ENCODE peak calls at places on chromosomes 3 and 15, in seven cellular contexts. One of them, this sample, is unnamed.

GRCh38 chr15:42066764-42067415 is 27.5 kb downstream of the PLA2G4D start:
- DNase-seq in psoas muscle: no peak
- DNase-seq in lower lobe of right lung: no peak
- DNase-seq in GM13977: no peak
- DNase-seq in ovary: no peak
- DNase-seq in foreskin fibroblast: no peak
- DNase-seq in prostate gland: no peak
- DNase-seq in this sample: no peak

GRCh38 chr3:59549972-59550371 is 500.1 kb upstream of the CFAP20DC start:
- DNase-seq in psoas muscle: no peak
- DNase-seq in foreskin fibroblast: no peak
- DNase-seq in ovary: no peak
- DNase-seq in GM13977: no peak
- DNase-seq in lower lobe of right lung: no peak
- DNase-seq in prostate gland: no peak
- DNase-seq in this sample: no peak

GRCh38 chr3:58952128-58952917 is 97.5 kb downstream of the CFAP20DC start:
- DNase-seq in GM13977: peak
- DNase-seq in foreskin fibroblast: peak
- DNase-seq in lower lobe of right lung: no peak
- DNase-seq in ovary: no peak
- DNase-seq in psoas muscle: no peak
- DNase-seq in prostate gland: no peak
- DNase-seq in this sample: no peak

GRCh38 chr3:53519047-53519717 is 24.8 kb downstream of the CACNA1D start:
- DNase-seq in ovary: no peak
- DNase-seq in GM13977: no peak
- DNase-seq in psoas muscle: no peak
- DNase-seq in foreskin fibroblast: no peak
- DNase-seq in lower lobe of right lung: no peak
- DNase-seq in prostate gland: no peak
- DNase-seq in this sample: no peak

GRCh38 chr15:41490355-41490754 is 3.3 kb upstream of the ITPKA start:
- DNase-seq in lower lobe of right lung: no peak
- DNase-seq in prostate gland: no peak
- DNase-seq in GM13977: peak
- DNase-seq in psoas muscle: no peak
- DNase-seq in ovary: no peak
- DNase-seq in foreskin fibroblast: peak
- DNase-seq in this sample: peak

GRCh38 chr3:5505163-5505562 is 317.7 kb downstream of the EDEM1 start:
- DNase-seq in prostate gland: no peak
- DNase-seq in psoas muscle: no peak
- DNase-seq in ovary: no peak
- DNase-seq in lower lobe of right lung: no peak
- DNase-seq in GM13977: no peak
- DNase-seq in foreskin fibroblast: no peak
- DNase-seq in this sample: no peak

GRCh38 chr3:65497846-65498245 is 540.9 kb downstream of the MAGI1 start:
- DNase-seq in lower lobe of right lung: no peak
- DNase-seq in prostate gland: no peak
- DNase-seq in psoas muscle: no peak
- DNase-seq in foreskin fibroblast: peak
- DNase-seq in GM13977: no peak
- DNase-seq in ovary: no peak
- DNase-seq in this sample: no peak

GRCh38 chr3:43132883-43133743 is 27.2 kb upstream of the POMGNT2 start:
- DNase-seq in prostate gland: no peak
- DNase-seq in ovary: peak
- DNase-seq in psoas muscle: no peak
- DNase-seq in foreskin fibroblast: no peak
- DNase-seq in lower lobe of right lung: no peak
- DNase-seq in GM13977: no peak
- DNase-seq in this sample: no peak

GRCh38 chr3:45226206-45226915 is at the start of gene TMEM158:
- DNase-seq in GM13977: peak
- DNase-seq in ovary: peak
- DNase-seq in foreskin fibroblast: peak
- DNase-seq in prostate gland: peak
- DNase-seq in lower lobe of right lung: peak
- DNase-seq in psoas muscle: peak
- DNase-seq in this sample: peak

GRCh38 chr15:82919231-82919886 is 33.2 kb downstream of the HOMER2 start:
- DNase-seq in psoas muscle: peak
- DNase-seq in ovary: peak
- DNase-seq in prostate gland: peak
- DNase-seq in GM13977: no peak
- DNase-seq in foreskin fibroblast: no peak
- DNase-seq in lower lobe of right lung: peak
- DNase-seq in this sample: no peak

GRCh38 chr3:107752202-107752990 is 229.6 kb downstream of the BBX start:
- DNase-seq in foreskin fibroblast: peak
- DNase-seq in ovary: no peak
- DNase-seq in GM13977: no peak
- DNase-seq in prostate gland: no peak
- DNase-seq in psoas muscle: no peak
- DNase-seq in lower lobe of right lung: no peak
- DNase-seq in this sample: no peak

GRCh38 chr3:5160926-5161858 is 26.3 kb upstream of the EDEM1 start:
- DNase-seq in prostate gland: no peak
- DNase-seq in psoas muscle: no peak
- DNase-seq in ovary: no peak
- DNase-seq in GM13977: no peak
- DNase-seq in lower lobe of right lung: no peak
- DNase-seq in foreskin fibroblast: peak
- DNase-seq in this sample: no peak

GRCh38 chr15:76974456-76975083 is 20.4 kb upstream of the PSTPIP1 start:
- DNase-seq in lower lobe of right lung: no peak
- DNase-seq in psoas muscle: no peak
- DNase-seq in foreskin fibroblast: no peak
- DNase-seq in GM13977: no peak
- DNase-seq in ovary: no peak
- DNase-seq in prostate gland: no peak
- DNase-seq in this sample: no peak

GRCh38 chr3:25293736-25294135 is 134.3 kb upstream of the RARB start:
- DNase-seq in psoas muscle: no peak
- DNase-seq in GM13977: no peak
- DNase-seq in ovary: no peak
- DNase-seq in lower lobe of right lung: no peak
- DNase-seq in foreskin fibroblast: peak
- DNase-seq in prostate gland: no peak
- DNase-seq in this sample: no peak

GRCh38 chr15:47862402-47862801 is 145.1 kb downstream of the SEMA6D start:
- DNase-seq in GM13977: peak
- DNase-seq in ovary: no peak
- DNase-seq in lower lobe of right lung: no peak
- DNase-seq in prostate gland: no peak
- DNase-seq in foreskin fibroblast: no peak
- DNase-seq in psoas muscle: no peak
- DNase-seq in this sample: peak

GRCh38 chr3:71724584-71725278 is 471 bp downstream of the EIF4E3 start:
- DNase-seq in foreskin fibroblast: peak
- DNase-seq in psoas muscle: peak
- DNase-seq in lower lobe of right lung: peak
- DNase-seq in GM13977: peak
- DNase-seq in ovary: peak
- DNase-seq in prostate gland: peak
- DNase-seq in this sample: peak

GRCh38 chr15:39881790-39882189 is 38.3 kb downstream of the GPR176 start:
- DNase-seq in GM13977: no peak
- DNase-seq in foreskin fibroblast: no peak
- DNase-seq in ovary: no peak
- DNase-seq in psoas muscle: no peak
- DNase-seq in prostate gland: no peak
- DNase-seq in lower lobe of right lung: no peak
- DNase-seq in this sample: no peak

GRCh38 chr3:54986294-54986693 is 58.4 kb upstream of the LRTM1 start:
- DNase-seq in psoas muscle: no peak
- DNase-seq in lower lobe of right lung: no peak
- DNase-seq in foreskin fibroblast: no peak
- DNase-seq in prostate gland: no peak
- DNase-seq in ovary: no peak
- DNase-seq in GM13977: no peak
- DNase-seq in this sample: no peak

GRCh38 chr3:40985195-40985594 is 214.1 kb upstream of the CTNNB1 start:
- DNase-seq in prostate gland: no peak
- DNase-seq in lower lobe of right lung: no peak
- DNase-seq in GM13977: no peak
- DNase-seq in ovary: no peak
- DNase-seq in psoas muscle: no peak
- DNase-seq in foreskin fibroblast: no peak
- DNase-seq in this sample: no peak

GRCh38 chr3:119627461-119627860 is 29.8 kb downstream of the PLA1A start:
- DNase-seq in foreskin fibroblast: no peak
- DNase-seq in ovary: peak
- DNase-seq in psoas muscle: no peak
- DNase-seq in GM13977: no peak
- DNase-seq in prostate gland: no peak
- DNase-seq in lower lobe of right lung: peak
- DNase-seq in this sample: peak
- TF ChIP-seq CTCF in foreskin fibroblast: no peak
- TF ChIP-seq CTCF in ovary: no peak
- TF ChIP-seq CTCF in psoas muscle: no peak
- TF ChIP-seq CTCF in GM13977: no peak
- TF ChIP-seq CTCF in prostate gland: no peak
- TF ChIP-seq CTCF in lower lobe of right lung: no peak
- TF ChIP-seq CTCF in this sample: no peak

DNA sequence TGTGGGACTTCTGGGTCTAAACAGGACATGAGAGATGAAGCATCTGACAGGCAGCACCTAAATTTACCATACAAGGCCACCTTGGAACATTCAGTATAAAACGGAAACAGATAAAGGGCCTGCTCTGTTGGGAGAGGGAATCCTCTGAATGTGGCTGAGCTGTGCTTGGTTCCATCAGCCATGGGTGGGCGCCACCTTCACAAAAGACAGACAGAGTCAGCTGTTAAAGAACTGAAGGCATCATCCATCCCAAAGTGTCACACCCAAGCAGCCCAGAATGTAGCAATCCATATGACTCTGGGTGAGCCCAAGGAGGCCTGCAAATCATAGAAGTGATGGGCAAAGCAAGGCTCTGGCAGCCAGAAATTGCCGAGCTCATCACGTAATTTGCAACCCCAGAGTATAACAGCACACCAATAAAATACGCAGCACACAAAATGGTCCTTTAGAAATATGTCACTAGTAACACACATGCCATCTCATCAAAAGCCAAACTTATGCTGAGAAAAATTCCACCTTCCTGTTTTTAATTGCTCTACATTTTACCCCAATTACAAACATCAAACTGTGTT is 24.8 kb upstream of the RBP1 start:
- DNase-seq in ovary: no peak
- DNase-seq in psoas muscle: no peak
- DNase-seq in prostate gland: no peak
- DNase-seq in GM13977: no peak
- DNase-seq in lower lobe of right lung: no peak
- DNase-seq in foreskin fibroblast: no peak
- DNase-seq in this sample: no peak
- TF ChIP-seq CTCF in ovary: peak
- TF ChIP-seq CTCF in psoas muscle: no peak
- TF ChIP-seq CTCF in prostate gland: no peak
- TF ChIP-seq CTCF in GM13977: peak
- TF ChIP-seq CTCF in lower lobe of right lung: peak
- TF ChIP-seq CTCF in foreskin fibroblast: no peak
- TF ChIP-seq CTCF in this sample: no peak

GRCh38 chr15:33675246-33675645 is 293.1 kb upstream of the CHRM5 start:
- DNase-seq in GM13977: peak
- DNase-seq in lower lobe of right lung: no peak
- DNase-seq in ovary: no peak
- DNase-seq in psoas muscle: no peak
- DNase-seq in prostate gland: no peak
- DNase-seq in foreskin fibroblast: no peak
- DNase-seq in this sample: peak
- TF ChIP-seq CTCF in GM13977: peak
- TF ChIP-seq CTCF in lower lobe of right lung: peak
- TF ChIP-seq CTCF in ovary: peak
- TF ChIP-seq CTCF in psoas muscle: peak
- TF ChIP-seq CTCF in prostate gland: peak
- TF ChIP-seq CTCF in foreskin fibroblast: peak
- TF ChIP-seq CTCF in this sample: peak

GRCh38 chr3:100334340-100335136 is at the start of gene NIT2:
- DNase-seq in ovary: peak
- DNase-seq in foreskin fibroblast: peak
- DNase-seq in GM13977: peak
- DNase-seq in lower lobe of right lung: peak
- DNase-seq in psoas muscle: peak
- DNase-seq in prostate gland: peak
- DNase-seq in this sample: peak
- TF ChIP-seq CTCF in ovary: no peak
- TF ChIP-seq CTCF in foreskin fibroblast: no peak
- TF ChIP-seq CTCF in GM13977: peak
- TF ChIP-seq CTCF in lower lobe of right lung: no peak
- TF ChIP-seq CTCF in psoas muscle: no peak
- TF ChIP-seq CTCF in prostate gland: no peak
- TF ChIP-seq CTCF in this sample: no peak

DNA sequence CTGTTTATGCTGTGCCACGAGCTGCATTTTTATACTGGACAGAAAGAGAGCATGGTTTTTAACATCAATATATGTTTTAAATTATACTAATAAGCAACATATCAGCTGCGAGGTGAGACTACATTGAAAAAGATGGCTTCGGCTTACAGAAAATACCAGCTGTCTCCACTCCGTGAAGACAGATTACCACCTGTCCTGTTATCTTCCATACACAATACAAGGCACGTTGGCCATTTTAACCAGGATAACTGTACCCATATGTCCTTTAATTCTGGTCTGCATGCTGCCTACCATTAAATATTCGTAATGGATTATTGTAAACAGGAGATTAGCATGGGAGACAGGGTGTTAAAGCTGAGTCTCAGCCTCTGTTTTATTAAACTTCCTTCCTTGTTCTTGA is 855.6 kb downstream of the ROBO1 start:
- DNase-seq in foreskin fibroblast: no peak
- DNase-seq in GM13977: no peak
- DNase-seq in psoas muscle: no peak
- DNase-seq in lower lobe of right lung: no peak
- DNase-seq in prostate gland: no peak
- DNase-seq in ovary: no peak
- DNase-seq in this sample: no peak
- TF ChIP-seq CTCF in foreskin fibroblast: no peak
- TF ChIP-seq CTCF in GM13977: no peak
- TF ChIP-seq CTCF in psoas muscle: no peak
- TF ChIP-seq CTCF in lower lobe of right lung: no peak
- TF ChIP-seq CTCF in prostate gland: no peak
- TF ChIP-seq CTCF in ovary: no peak
- TF ChIP-seq CTCF in this sample: no peak

GRCh38 chr3:124033360-124034015 is 41.6 kb upstream of the ROPN1 start:
- DNase-seq in ovary: no peak
- DNase-seq in foreskin fibroblast: peak
- DNase-seq in GM13977: no peak
- DNase-seq in psoas muscle: peak
- DNase-seq in prostate gland: no peak
- DNase-seq in lower lobe of right lung: peak
- DNase-seq in this sample: peak
- TF ChIP-seq CTCF in ovary: no peak
- TF ChIP-seq CTCF in foreskin fibroblast: no peak
- TF ChIP-seq CTCF in GM13977: no peak
- TF ChIP-seq CTCF in psoas muscle: no peak
- TF ChIP-seq CTCF in prostate gland: no peak
- TF ChIP-seq CTCF in lower lobe of right lung: no peak
- TF ChIP-seq CTCF in this sample: no peak

GRCh38 chr3:141998674-141999290 is 122.3 kb downstream of the ATP1B3 start:
- DNase-seq in GM13977: no peak
- DNase-seq in foreskin fibroblast: peak
- DNase-seq in lower lobe of right lung: no peak
- DNase-seq in ovary: no peak
- DNase-seq in psoas muscle: no peak
- DNase-seq in prostate gland: no peak
- DNase-seq in this sample: no peak
- TF ChIP-seq CTCF in GM13977: peak
- TF ChIP-seq CTCF in foreskin fibroblast: peak
- TF ChIP-seq CTCF in lower lobe of right lung: peak
- TF ChIP-seq CTCF in ovary: no peak
- TF ChIP-seq CTCF in psoas muscle: peak
- TF ChIP-seq CTCF in prostate gland: peak
- TF ChIP-seq CTCF in this sample: peak

GRCh38 chr3:147120029-147120428 is 286.3 kb downstream of the ZIC4 start:
- DNase-seq in psoas muscle: no peak
- DNase-seq in ovary: no peak
- DNase-seq in prostate gland: no peak
- DNase-seq in GM13977: no peak
- DNase-seq in foreskin fibroblast: peak
- DNase-seq in lower lobe of right lung: no peak
- DNase-seq in this sample: no peak
- TF ChIP-seq CTCF in psoas muscle: peak
- TF ChIP-seq CTCF in ovary: no peak
- TF ChIP-seq CTCF in prostate gland: peak
- TF ChIP-seq CTCF in GM13977: peak
- TF ChIP-seq CTCF in foreskin fibroblast: peak
- TF ChIP-seq CTCF in lower lobe of right lung: peak
- TF ChIP-seq CTCF in this sample: peak

This sample was measured in GM10248.